ENCODE peak calls at places on chromosomes 2 and 18, in seven cellular contexts. One of them, this sample, is unnamed.

GRCh38 chr2:170332676-170333402 is 154.9 kb downstream of the MYO3B start:
- DNase-seq in activated T-helper 2 cell treated with anti-CD3 and anti-CD28 coated beads, Interferon-gamma antibody, Interleukin-2, Interleukin-4, amounts not matched to agents 10 μg/mL and 5 μg/mL and 100 μg/mL, durations not matched to agents 14 hours and 24 hours and 36 hours: no peak
- DNase-seq in T47D: no peak
- DNase-seq in foreskin fibroblast: no peak
- DNase-seq in heart left ventricle: no peak
- DNase-seq in NCI-H1417: peak
- DNase-seq in Caki2: no peak
- DNase-seq in this sample: no peak

GRCh38 chr2:144553379-144553778 is 33.5 kb upstream of the ZEB2 start:
- DNase-seq in foreskin fibroblast: peak
- DNase-seq in activated T-helper 2 cell treated with anti-CD3 and anti-CD28 coated beads, Interferon-gamma antibody, Interleukin-2, Interleukin-4, amounts not matched to agents 10 μg/mL and 5 μg/mL and 100 μg/mL, durations not matched to agents 14 hours and 24 hours and 36 hours: no peak
- DNase-seq in NCI-H1417: no peak
- DNase-seq in T47D: no peak
- DNase-seq in Caki2: peak
- DNase-seq in heart left ventricle: no peak
- DNase-seq in this sample: no peak

GRCh38 chr18:23740105-23740830 is 51.0 kb downstream of the LAMA3 start:
- DNase-seq in foreskin fibroblast: peak
- DNase-seq in Caki2: no peak
- DNase-seq in activated T-helper 2 cell treated with anti-CD3 and anti-CD28 coated beads, Interferon-gamma antibody, Interleukin-2, Interleukin-4, amounts not matched to agents 10 μg/mL and 5 μg/mL and 100 μg/mL, durations not matched to agents 14 hours and 24 hours and 36 hours: no peak
- DNase-seq in NCI-H1417: peak
- DNase-seq in T47D: no peak
- DNase-seq in heart left ventricle: no peak
- DNase-seq in this sample: no peak

GRCh38 chr2:191728710-191729597 is 51.0 kb downstream of the NABP1 start:
- DNase-seq in NCI-H1417: no peak
- DNase-seq in activated T-helper 2 cell treated with anti-CD3 and anti-CD28 coated beads, Interferon-gamma antibody, Interleukin-2, Interleukin-4, amounts not matched to agents 10 μg/mL and 5 μg/mL and 100 μg/mL, durations not matched to agents 14 hours and 24 hours and 36 hours: no peak
- DNase-seq in foreskin fibroblast: no peak
- DNase-seq in Caki2: no peak
- DNase-seq in T47D: peak
- DNase-seq in heart left ventricle: no peak
- DNase-seq in this sample: no peak

GRCh38 chr2:202015035-202015345 is 18.7 kb upstream of the FZD7 start:
- DNase-seq in activated T-helper 2 cell treated with anti-CD3 and anti-CD28 coated beads, Interferon-gamma antibody, Interleukin-2, Interleukin-4, amounts not matched to agents 10 μg/mL and 5 μg/mL and 100 μg/mL, durations not matched to agents 14 hours and 24 hours and 36 hours: no peak
- DNase-seq in Caki2: no peak
- DNase-seq in foreskin fibroblast: no peak
- DNase-seq in T47D: no peak
- DNase-seq in NCI-H1417: no peak
- DNase-seq in heart left ventricle: no peak
- DNase-seq in this sample: no peak

GRCh38 chr18:10670856-10671255 is 145.0 kb downstream of the NAPG start:
- DNase-seq in NCI-H1417: no peak
- DNase-seq in heart left ventricle: no peak
- DNase-seq in Caki2: no peak
- DNase-seq in foreskin fibroblast: no peak
- DNase-seq in activated T-helper 2 cell treated with anti-CD3 and anti-CD28 coated beads, Interferon-gamma antibody, Interleukin-2, Interleukin-4, amounts not matched to agents 10 μg/mL and 5 μg/mL and 100 μg/mL, durations not matched to agents 14 hours and 24 hours and 36 hours: no peak
- DNase-seq in T47D: no peak
- DNase-seq in this sample: no peak

GRCh38 chr2:151771599-151772358 is 37.5 kb upstream of the NEB start:
- DNase-seq in NCI-H1417: no peak
- DNase-seq in heart left ventricle: no peak
- DNase-seq in foreskin fibroblast: peak
- DNase-seq in activated T-helper 2 cell treated with anti-CD3 and anti-CD28 coated beads, Interferon-gamma antibody, Interleukin-2, Interleukin-4, amounts not matched to agents 10 μg/mL and 5 μg/mL and 100 μg/mL, durations not matched to agents 14 hours and 24 hours and 36 hours: no peak
- DNase-seq in Caki2: no peak
- DNase-seq in T47D: no peak
- DNase-seq in this sample: no peak

GRCh38 chr2:105596522-105596921 is 148.2 kb upstream of the NCK2 start:
- DNase-seq in activated T-helper 2 cell treated with anti-CD3 and anti-CD28 coated beads, Interferon-gamma antibody, Interleukin-2, Interleukin-4, amounts not matched to agents 10 μg/mL and 5 μg/mL and 100 μg/mL, durations not matched to agents 14 hours and 24 hours and 36 hours: no peak
- DNase-seq in foreskin fibroblast: no peak
- DNase-seq in Caki2: no peak
- DNase-seq in heart left ventricle: no peak
- DNase-seq in T47D: no peak
- DNase-seq in NCI-H1417: no peak
- DNase-seq in this sample: no peak

GRCh38 chr2:107684421-107684820 is 142.3 kb upstream of the RGPD4 start:
- DNase-seq in Caki2: no peak
- DNase-seq in NCI-H1417: no peak
- DNase-seq in heart left ventricle: no peak
- DNase-seq in T47D: no peak
- DNase-seq in foreskin fibroblast: no peak
- DNase-seq in activated T-helper 2 cell treated with anti-CD3 and anti-CD28 coated beads, Interferon-gamma antibody, Interleukin-2, Interleukin-4, amounts not matched to agents 10 μg/mL and 5 μg/mL and 100 μg/mL, durations not matched to agents 14 hours and 24 hours and 36 hours: no peak
- DNase-seq in this sample: no peak

GRCh38 chr2:26503238-26503880 is 25.4 kb upstream of the OTOF start:
- DNase-seq in T47D: peak
- DNase-seq in heart left ventricle: peak
- DNase-seq in activated T-helper 2 cell treated with anti-CD3 and anti-CD28 coated beads, Interferon-gamma antibody, Interleukin-2, Interleukin-4, amounts not matched to agents 10 μg/mL and 5 μg/mL and 100 μg/mL, durations not matched to agents 14 hours and 24 hours and 36 hours: peak
- DNase-seq in Caki2: peak
- DNase-seq in NCI-H1417: peak
- DNase-seq in foreskin fibroblast: peak
- DNase-seq in this sample: peak

GRCh38 chr2:58918138-58918537 is 677.0 kb upstream of the FANCL start:
- DNase-seq in activated T-helper 2 cell treated with anti-CD3 and anti-CD28 coated beads, Interferon-gamma antibody, Interleukin-2, Interleukin-4, amounts not matched to agents 10 μg/mL and 5 μg/mL and 100 μg/mL, durations not matched to agents 14 hours and 24 hours and 36 hours: no peak
- DNase-seq in heart left ventricle: no peak
- DNase-seq in NCI-H1417: no peak
- DNase-seq in Caki2: no peak
- DNase-seq in foreskin fibroblast: peak
- DNase-seq in T47D: no peak
- DNase-seq in this sample: no peak

GRCh38 chr2:127046579-127046978 is 60.4 kb downstream of the BIN1 start:
- DNase-seq in activated T-helper 2 cell treated with anti-CD3 and anti-CD28 coated beads, Interferon-gamma antibody, Interleukin-2, Interleukin-4, amounts not matched to agents 10 μg/mL and 5 μg/mL and 100 μg/mL, durations not matched to agents 14 hours and 24 hours and 36 hours: no peak
- DNase-seq in heart left ventricle: no peak
- DNase-seq in NCI-H1417: no peak
- DNase-seq in Caki2: no peak
- DNase-seq in T47D: no peak
- DNase-seq in foreskin fibroblast: no peak
- DNase-seq in this sample: no peak

GRCh38 chr18:2547477-2548087 is 23.7 kb downstream of the METTL4 start:
- DNase-seq in T47D: peak
- DNase-seq in activated T-helper 2 cell treated with anti-CD3 and anti-CD28 coated beads, Interferon-gamma antibody, Interleukin-2, Interleukin-4, amounts not matched to agents 10 μg/mL and 5 μg/mL and 100 μg/mL, durations not matched to agents 14 hours and 24 hours and 36 hours: no peak
- DNase-seq in Caki2: peak
- DNase-seq in heart left ventricle: no peak
- DNase-seq in foreskin fibroblast: peak
- DNase-seq in NCI-H1417: peak
- DNase-seq in this sample: no peak

GRCh38 chr2:16664052-16664731 is 1.4 kb downstream of the CYRIA start:
- DNase-seq in foreskin fibroblast: no peak
- DNase-seq in heart left ventricle: peak
- DNase-seq in NCI-H1417: peak
- DNase-seq in activated T-helper 2 cell treated with anti-CD3 and anti-CD28 coated beads, Interferon-gamma antibody, Interleukin-2, Interleukin-4, amounts not matched to agents 10 μg/mL and 5 μg/mL and 100 μg/mL, durations not matched to agents 14 hours and 24 hours and 36 hours: no peak
- DNase-seq in Caki2: peak
- DNase-seq in T47D: peak
- DNase-seq in this sample: no peak

GRCh38 chr18:61765097-61765496 is 127.7 kb downstream of the RNF152 start:
- DNase-seq in Caki2: no peak
- DNase-seq in T47D: no peak
- DNase-seq in foreskin fibroblast: peak
- DNase-seq in NCI-H1417: no peak
- DNase-seq in activated T-helper 2 cell treated with anti-CD3 and anti-CD28 coated beads, Interferon-gamma antibody, Interleukin-2, Interleukin-4, amounts not matched to agents 10 μg/mL and 5 μg/mL and 100 μg/mL, durations not matched to agents 14 hours and 24 hours and 36 hours: no peak
- DNase-seq in heart left ventricle: no peak
- DNase-seq in this sample: no peak

This sample was measured in activated CD8-positive, alpha-beta memory T cell treated with anti-CD3 and anti-CD28 coated beads, Interleukin-2, amount 50 U/mL, for 4 hours.